ENCODE peak calls at places on chromosomes 16 and 17, in nine cellular contexts. S is ovary, N is BE2C, L is A673, J is MG63, Z is aorta, K is A549, U is AG04450, Q is left ventricle myocardium inferior. A is an unnamed sample.
A peak's percentile ranks its signal among the peaks of the same experiment; 100 is the strongest.

GRCh38 chr17:44008205-44008909 is 3.9 kb downstream of the NAGS start:
- DNase-seq in S (no peak), N (no peak), L (no peak), J (no peak), Z (no peak), K (no peak), U (no peak), Q (no peak), A (no peak)

GRCh38 chr17:17226451-17227265 is 10.3 kb downstream of the FLCN start:
- DNase-seq in S (no peak), N (no peak), L (no peak), J (no peak), Z (no peak), K (no peak), U (no peak), Q (no peak), A (no peak)

GRCh38 chr16:84550096-84550495 is 45.6 kb upstream of the MEAK7 start:
- DNase-seq in S (no peak), N (no peak), L (no peak), J (no peak), Z (no peak), K (peak; percentile 25), U (no peak), Q (no peak), A (no peak)

GRCh38 chr16:83113317-83113716 is 486.5 kb downstream of the CDH13 start:
- DNase-seq in S (no peak), N (no peak), L (peak; percentile 42), J (no peak), Z (no peak), K (peak; percentile 19), U (no peak), Q (no peak), A (no peak)

GRCh38 chr17:8206536-8206935 is 3.8 kb downstream of the AURKB start:
- DNase-seq in S (no peak), N (no peak), L (no peak), J (no peak), Z (no peak), K (no peak), U (no peak), Q (no peak), A (no peak)

GRCh38 chr16:89616576-89617437 is 3.4 kb downstream of the DPEP1 start:
- DNase-seq in S (no peak), N (no peak), L (peak; percentile 80), J (no peak), Z (no peak), K (no peak), U (no peak), Q (no peak), A (no peak)

GRCh38 chr17:74842146-74842598 is 17.5 kb downstream of the GRIN2C start:
- DNase-seq in S (no peak), N (no peak), L (no peak), J (no peak), Z (no peak), K (no peak), U (no peak), Q (peak; percentile 33), A (no peak)

GRCh38 chr16:89202422-89203215 is 2.3 kb upstream of the SLC22A31 start:
- DNase-seq in S (no peak), N (no peak), L (no peak), J (no peak), Z (no peak), K (no peak), U (no peak), Q (no peak), A (no peak)

GRCh38 chr17:28509784-28510183 is 3.6 kb downstream of the FOXN1 start:
- DNase-seq in S (no peak), N (no peak), L (no peak), J (no peak), Z (no peak), K (no peak), U (no peak), Q (no peak), A (no peak)

GRCh38 chr16:49696414-49697101 is 159.4 kb downstream of the ZNF423 start:
- DNase-seq in S (no peak), N (peak; percentile 47), L (no peak), J (no peak), Z (no peak), K (no peak), U (no peak), Q (no peak), A (no peak)

GRCh38 chr16:81564368-81565060 is 119.9 kb downstream of the CMIP start:
- DNase-seq in S (no peak), N (no peak), L (no peak), J (no peak), Z (no peak), K (no peak), U (no peak), Q (no peak), A (no peak)

GRCh38 chr16:86343111-86343642 is 167.2 kb upstream of the FOXF1 start:
- DNase-seq in S (no peak), N (peak; percentile 56), L (no peak), J (peak; percentile 94), Z (peak; percentile 84), K (no peak), U (peak; percentile 72), Q (peak; percentile 24), A (no peak)

GRCh38 chr16:67460168-67460567 is 20.8 kb downstream of the ATP6V0D1 start:
- DNase-seq in S (no peak), N (no peak), L (no peak), J (no peak), Z (no peak), K (no peak), U (no peak), Q (peak; percentile 36), A (no peak)

GRCh38 chr16:89039756-89040155 is 53.9 kb upstream of the ACSF3 start:
- DNase-seq in S (no peak), N (peak; percentile 10), L (no peak), J (no peak), Z (peak; percentile 36), K (no peak), U (no peak), Q (no peak), A (no peak)

GRCh38 chr16:54052271-54052670 is 234.3 kb downstream of the IRX3 start:
- DNase-seq in S (no peak), N (no peak), L (no peak), J (no peak), Z (no peak), K (no peak), U (no peak), Q (no peak), A (no peak)

GRCh38 chr17:75457047-75457654 is 716 bp downstream of the TMEM94 start:
- DNase-seq in S (peak; percentile 54), N (peak; percentile 76), L (peak; percentile 71), J (peak; percentile 68), Z (peak; percentile 68), K (peak; percentile 36), U (no peak), Q (no peak), A (no peak)

DNA sequence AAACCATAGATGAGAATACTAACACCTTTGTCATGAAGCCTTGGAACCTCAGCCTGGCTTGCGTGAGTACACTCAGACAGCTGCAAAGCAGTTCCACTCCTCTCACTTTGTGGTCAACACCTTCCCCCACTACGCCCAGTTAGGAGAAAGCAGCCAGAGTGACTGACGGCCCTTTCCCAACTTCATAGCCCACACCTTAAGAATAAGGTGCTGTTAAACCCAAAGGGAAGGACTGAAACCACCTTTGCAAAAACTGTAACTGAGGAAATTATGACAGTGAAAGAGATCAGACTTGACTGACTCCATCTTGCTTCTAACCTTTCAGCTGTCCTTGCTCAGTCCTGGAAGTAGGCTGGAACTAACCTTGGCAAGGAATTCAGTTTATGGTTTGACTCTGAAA is 13.7 kb downstream of the N4BP1 start:
- DNase-seq in S (no peak), N (no peak), L (no peak), J (no peak), Z (no peak), K (no peak), U (no peak), Q (no peak), A (no peak)
- H3K9me3 ChIP-seq in S (no peaks in the 10 kb centered on the region), N (peaks cover 6% of the 10 kb centered on the region), L (peaks cover 37% of the 10 kb centered on the region), J (peaks cover 17% of the 10 kb centered on the region), Z (no peaks in the 10 kb centered on the region), K (peaks cover 25% of the 10 kb centered on the region), U (peaks cover 14% of the 10 kb centered on the region), Q (peaks cover 19% of the 10 kb centered on the region), A (no peaks in the 10 kb centered on the region)

GRCh38 chr16:63228259-63228658 is 1192.0 kb upstream of the CDH8 start:
- DNase-seq in S (no peak), N (no peak), L (no peak), J (no peak), Z (no peak), K (no peak), U (no peak), Q (no peak), A (no peak)
- H3K9me3 ChIP-seq in S (no peaks in the 10 kb centered on the region), N (no peaks in the 10 kb centered on the region), L (no peaks in the 10 kb centered on the region), J (no peaks in the 10 kb centered on the region), Z (no peaks in the 10 kb centered on the region), K (no peaks in the 10 kb centered on the region), U (peaks cover 4% of the 10 kb centered on the region), Q (no peaks in the 10 kb centered on the region), A (no peaks in the 10 kb centered on the region)

DNA sequence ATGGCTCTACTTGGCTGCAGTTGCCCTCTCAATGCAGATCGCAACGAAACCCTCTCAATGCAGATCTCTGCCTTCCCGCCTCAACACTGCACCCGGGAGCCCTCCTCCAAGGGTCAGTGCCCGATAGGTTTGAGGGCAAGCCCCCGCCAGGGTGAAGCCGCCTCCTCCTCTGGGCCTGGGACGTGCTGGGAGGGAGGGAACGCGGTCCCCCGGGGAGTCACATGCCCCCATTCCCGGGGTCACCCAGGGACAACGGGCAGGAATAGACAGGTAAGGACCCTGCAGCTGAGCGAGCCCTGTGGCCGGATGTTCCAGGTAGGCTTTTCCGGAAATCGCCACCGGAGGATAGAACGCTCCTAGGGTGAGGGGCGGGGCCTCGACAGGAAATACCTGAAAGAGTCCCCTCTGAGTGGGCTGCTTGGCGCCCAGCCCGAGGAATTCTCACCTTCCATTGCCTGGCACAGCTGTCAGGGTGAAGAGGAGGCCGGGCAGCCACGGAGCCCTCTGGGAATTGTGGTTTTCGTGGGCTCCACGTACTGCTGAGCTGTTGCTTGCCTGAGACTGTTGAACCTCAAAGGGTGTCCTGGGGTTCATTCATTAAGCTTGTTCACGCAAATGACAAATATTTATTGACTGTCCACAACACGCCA is 12.8 kb downstream of the ZNF174 start:
- DNase-seq in S (no peak), N (peak; percentile 29), L (no peak), J (no peak), Z (no peak), K (no peak), U (no peak), Q (no peak), A (no peak)
- H3K9me3 ChIP-seq in S (peaks cover 39% of the 10 kb centered on the region), N (peaks cover 5% of the 10 kb centered on the region), L (peaks cover 51% of the 10 kb centered on the region), J (peaks cover 53% of the 10 kb centered on the region), Z (peaks cover 23% of the 10 kb centered on the region), K (peaks cover 94% of the 10 kb centered on the region), U (peaks cover 74% of the 10 kb centered on the region), Q (peaks cover 98% of the 10 kb centered on the region), A (peaks cover 15% of the 10 kb centered on the region)

GRCh38 chr16:35745821-35746248 is 2286.4 kb downstream of the TP53TG3F start:
- DNase-seq in S (no peak), N (no peak), L (no peak), J (no peak), Z (no peak), K (no peak), U (no peak), Q (no peak), A (no peak)
- H3K9me3 ChIP-seq in S (peaks cover 4% of the 10 kb centered on the region), N (no peaks in the 10 kb centered on the region), L (peaks cover 22% of the 10 kb centered on the region), J (no peaks in the 10 kb centered on the region), Z (peaks cover 2% of the 10 kb centered on the region), K (no peaks in the 10 kb centered on the region), U (peaks cover 61% of the 10 kb centered on the region), Q (peaks cover 7% of the 10 kb centered on the region), A (peaks cover 2% of the 10 kb centered on the region)